ENCODE peak calls at places on chromosomes 12 and 14, in seven cellular contexts. Y is stomach, Z is cardiac fibroblast, E is fibroblast of the aortic adventitia, X is mammary epithelial cell, U is epithelial cell of esophagus, C is bronchial epithelial cell. W is an unnamed sample.

GRCh38 chr14:50804181-50804721 is 26.7 kb downstream of the NIN start:
- DNase-seq in X (no peak), E (peak), U (no peak), C (no peak), Z (peak), Y (no peak), W (peak)

GRCh38 chr12:89636054-89636775 is 72.4 kb downstream of the ATP2B1 start:
- DNase-seq in C (peak), X (peak), U (peak), Z (no peak), E (no peak), Y (no peak), W (peak)

GRCh38 chr12:119843100-119843499 is 34.0 kb downstream of the CIT start:
- DNase-seq in Y (no peak), U (no peak), X (no peak), E (peak), Z (peak), C (no peak), W (peak)

GRCh38 chr12:98211914-98212695 is 303.3 kb upstream of the TMPO start:
- DNase-seq in C (peak), Y (no peak), U (peak), Z (peak), X (no peak), E (peak), W (peak)

GRCh38 chr12:59408431-59408830 is 187.4 kb upstream of the SLC16A7 start:
- DNase-seq in U (peak), Y (no peak), C (peak), X (peak), Z (no peak), E (peak), W (peak)

GRCh38 chr12:82057770-82058169 is 298.6 kb upstream of the PPFIA2 start:
- DNase-seq in U (peak), Y (no peak), X (peak), C (peak), E (no peak), Z (no peak), W (peak)

GRCh38 chr14:52051251-52051650 is 17.6 kb downstream of the NID2 start:
- DNase-seq in E (peak), Z (no peak), C (no peak), Y (no peak), X (no peak), U (no peak), W (peak)

GRCh38 chr14:58491593-58491992 is 64.1 kb downstream of the KIAA0586 start:
- DNase-seq in C (no peak), X (no peak), U (no peak), E (peak), Y (no peak), Z (peak), W (peak)

GRCh38 chr14:101243587-101244338 is 317.5 kb upstream of the DIO3 start:
- DNase-seq in C (no peak), Y (no peak), U (no peak), Z (no peak), E (no peak), X (no peak), W (no peak)

GRCh38 chr12:66804555-66804954 is 125.7 kb upstream of the GRIP1 start:
- DNase-seq in U (no peak), E (no peak), X (no peak), Z (no peak), C (no peak), Y (no peak), W (no peak)

GRCh38 chr14:68188174-68188573 is 368.6 kb downstream of the RAD51B start:
- DNase-seq in X (no peak), C (no peak), U (no peak), Y (no peak), E (no peak), Z (no peak), W (no peak)

GRCh38 chr12:5780536-5780935 is 164.5 kb downstream of the ANO2 start:
- DNase-seq in U (no peak), Y (no peak), Z (no peak), X (no peak), C (no peak), E (no peak), W (no peak)

GRCh38 chr12:15601210-15601800 is 187.9 kb downstream of the EPS8 start:
- DNase-seq in U (peak), E (peak), Z (peak), Y (no peak), C (peak), X (peak), W (peak)

GRCh38 chr12:28425531-28425930 is 235.3 kb downstream of the CCDC91 start:
- DNase-seq in C (no peak), E (no peak), Y (no peak), X (no peak), U (no peak), Z (no peak), W (no peak)

GRCh38 chr12:110694330-110694891 is 5.5 kb upstream of the HVCN1 start:
- DNase-seq in X (no peak), Y (no peak), E (no peak), Z (no peak), U (no peak), C (no peak), W (no peak)

GRCh38 chr14:34620115-34620514 is 9.8 kb downstream of the SNX6 start:
- DNase-seq in Y (no peak), X (no peak), U (no peak), C (no peak), Z (no peak), E (no peak), W (no peak)

GRCh38 chr14:72104011-72104613 is 171.9 kb downstream of the RGS6 start:
- DNase-seq in Z (no peak), C (no peak), X (no peak), U (peak), Y (no peak), E (no peak), W (peak)

GRCh38 chr12:28536088-28536487 is 345.8 kb downstream of the CCDC91 start:
- DNase-seq in C (peak), U (peak), Z (peak), E (peak), Y (no peak), X (peak), W (peak)

GRCh38 chr14:77554816-77555599 is 56.4 kb upstream of the ISM2 start:
- DNase-seq in Z (no peak), X (no peak), E (no peak), C (no peak), U (no peak), Y (no peak), W (no peak)

GRCh38 chr12:88691811-88692210 is 111.5 kb upstream of the KITLG start:
- DNase-seq in X (no peak), Y (no peak), U (no peak), C (peak), Z (peak), E (peak), W (peak)

GRCh38 chr14:99214701-99215100 is 57.3 kb downstream of the BCL11B start:
- DNase-seq in U (no peak), Y (no peak), X (no peak), C (no peak), E (no peak), Z (no peak), W (no peak)

GRCh38 chr12:55899035-55899434 is 28.7 kb downstream of the PYM1 start:
- DNase-seq in U (no peak), X (no peak), Y (no peak), C (no peak), Z (peak), E (peak), W (peak)

GRCh38 chr14:64684091-64684490 is 20.1 kb upstream of the PLEKHG3 start:
- DNase-seq in C (no peak), Y (no peak), X (no peak), Z (peak), E (peak), U (no peak), W (peak)

GRCh38 chr14:34593740-34594375 is 36.1 kb downstream of the SNX6 start:
- DNase-seq in C (no peak), Z (peak), U (no peak), X (no peak), Y (no peak), E (peak), W (peak)

GRCh38 chr12:1256991-1257390 is 266.0 kb downstream of the ERC1 start:
- DNase-seq in Y (no peak), E (no peak), X (no peak), Z (no peak), C (no peak), U (no peak), W (no peak)

GRCh38 chr12:103470664-103471063 is 25.1 kb downstream of the C12orf42 start:
- DNase-seq in C (peak), Z (no peak), E (no peak), U (peak), Y (no peak), X (peak), W (no peak)

GRCh38 chr12:89179983-89180382 is 172.3 kb downstream of the DUSP6 start:
- DNase-seq in Z (peak), Y (no peak), U (peak), X (peak), C (peak), E (peak), W (peak)

GRCh38 chr12:108425238-108425795 is 86.2 kb upstream of the CMKLR1 start:
- DNase-seq in E (no peak), U (no peak), Z (no peak), X (no peak), C (no peak), Y (no peak), W (peak)

GRCh38 chr12:132194056-132194455 is 49.8 kb downstream of the NOC4L start:
- DNase-seq in C (no peak), X (no peak), U (no peak), E (no peak), Z (no peak), Y (no peak), W (peak)

GRCh38 chr12:108975024-108975593 is 45.8 kb downstream of the SVOP start:
- DNase-seq in E (peak), U (no peak), Y (no peak), C (no peak), Z (peak), X (no peak), W (peak)

GRCh38 chr12:42144174-42144423 is 575 bp downstream of the GXYLT1 start:
- DNase-seq in U (no peak), C (no peak), Z (no peak), X (no peak), E (no peak), Y (no peak), W (no peak)

GRCh38 chr12:53145383-53145782 is 35.1 kb upstream of the ZNF740 start:
- DNase-seq in U (peak), X (no peak), E (peak), C (peak), Y (no peak), Z (peak), W (no peak)

GRCh38 chr12:109281452-109281851 is 27.6 kb downstream of the FOXN4 start:
- DNase-seq in C (no peak), U (no peak), Y (no peak), X (no peak), Z (no peak), E (no peak), W (no peak)

GRCh38 chr14:68819260-68819691 is 26.4 kb upstream of the ZFP36L1 start:
- DNase-seq in X (peak), Y (peak), U (peak), E (peak), C (peak), Z (peak), W (peak)

GRCh38 chr14:89351364-89351957 is 65.6 kb downstream of the FOXN3 start:
- DNase-seq in Z (peak), C (no peak), X (no peak), U (no peak), E (peak), Y (peak), W (peak)

GRCh38 chr14:22801716-22802115 is 13.5 kb downstream of the SLC7A7 start:
- DNase-seq in X (no peak), Y (no peak), Z (no peak), E (no peak), C (no peak), U (no peak), W (no peak)
- TF ChIP-seq CTCF in X (no peak), Y (no peak), Z (no peak), E (no peak), C (no peak), U (no peak), W (no peak)

DNA sequence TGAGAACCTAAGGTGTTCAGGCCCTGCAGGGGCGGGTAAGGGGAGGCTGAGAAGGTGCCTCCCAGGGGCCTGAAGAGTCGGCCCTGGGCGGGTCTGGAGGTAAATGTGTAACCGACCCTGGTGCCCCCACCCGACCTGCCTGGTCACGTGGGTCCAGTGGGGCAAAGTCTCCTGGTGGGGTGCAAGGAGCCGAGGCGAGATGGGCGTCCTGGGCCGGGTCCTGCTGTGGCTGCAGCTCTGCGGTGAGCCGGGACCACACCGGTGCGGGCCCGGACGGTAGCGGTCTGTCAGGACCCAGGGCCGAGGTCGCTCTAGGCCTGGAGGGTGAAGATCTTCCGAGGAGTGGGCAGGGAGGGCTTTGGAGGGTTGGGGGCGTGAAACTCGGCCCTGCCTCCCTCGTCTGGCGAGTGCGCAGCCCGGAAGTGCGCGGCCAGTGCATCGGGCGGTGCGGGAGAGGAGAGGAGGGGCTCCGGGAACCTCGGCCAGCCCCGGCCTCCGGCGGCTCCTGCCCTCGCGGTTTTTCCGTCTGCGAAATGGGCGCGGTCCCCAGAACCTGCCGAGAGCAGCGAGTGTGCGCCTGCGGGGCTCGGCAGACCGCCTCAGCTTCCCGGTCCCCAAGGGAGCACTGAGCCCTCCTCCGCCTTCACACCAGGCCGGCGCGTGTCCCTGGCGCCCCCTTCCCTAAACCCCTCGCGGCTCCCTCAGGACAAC is at the start of gene AMN:
- DNase-seq in U (peak), Z (peak), Y (no peak), C (no peak), E (no peak), X (no peak), W (no peak)
- H3K4me3 ChIP-seq in U (peak), Z (peak), Y (peak), C (peak), E (peak), X (peak), W (peak)

DNA sequence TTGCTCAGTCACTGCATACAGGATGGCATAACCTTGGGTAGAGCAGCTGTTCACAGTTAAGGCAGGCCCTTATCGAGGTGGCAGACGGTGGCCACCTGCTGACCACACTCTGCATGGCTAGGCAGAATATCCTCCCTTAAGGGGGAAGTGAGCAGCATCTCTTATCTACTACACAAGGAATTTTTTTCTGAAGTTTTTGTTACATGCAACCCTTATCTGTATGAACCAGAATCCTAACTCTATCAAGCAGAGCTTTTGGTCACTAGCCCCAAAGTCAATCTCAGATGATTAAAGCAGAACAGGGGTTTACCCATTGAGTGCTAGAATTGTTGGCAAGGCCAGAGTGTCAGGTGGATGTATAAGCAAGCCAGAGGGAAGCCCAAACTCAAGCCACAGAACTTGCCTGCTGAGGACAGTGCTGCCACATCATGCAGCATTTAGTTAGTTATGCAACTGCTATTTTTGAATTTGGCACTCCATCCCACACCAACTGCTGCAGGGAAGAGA is 192.8 kb downstream of the TBX5 start:
- DNase-seq in X (no peak), C (no peak), Z (no peak), U (no peak), E (no peak), Y (no peak), W (no peak)
- TF ChIP-seq CTCF in X (no peak), C (no peak), Z (no peak), U (no peak), E (no peak), Y (no peak), W (no peak)

DNA sequence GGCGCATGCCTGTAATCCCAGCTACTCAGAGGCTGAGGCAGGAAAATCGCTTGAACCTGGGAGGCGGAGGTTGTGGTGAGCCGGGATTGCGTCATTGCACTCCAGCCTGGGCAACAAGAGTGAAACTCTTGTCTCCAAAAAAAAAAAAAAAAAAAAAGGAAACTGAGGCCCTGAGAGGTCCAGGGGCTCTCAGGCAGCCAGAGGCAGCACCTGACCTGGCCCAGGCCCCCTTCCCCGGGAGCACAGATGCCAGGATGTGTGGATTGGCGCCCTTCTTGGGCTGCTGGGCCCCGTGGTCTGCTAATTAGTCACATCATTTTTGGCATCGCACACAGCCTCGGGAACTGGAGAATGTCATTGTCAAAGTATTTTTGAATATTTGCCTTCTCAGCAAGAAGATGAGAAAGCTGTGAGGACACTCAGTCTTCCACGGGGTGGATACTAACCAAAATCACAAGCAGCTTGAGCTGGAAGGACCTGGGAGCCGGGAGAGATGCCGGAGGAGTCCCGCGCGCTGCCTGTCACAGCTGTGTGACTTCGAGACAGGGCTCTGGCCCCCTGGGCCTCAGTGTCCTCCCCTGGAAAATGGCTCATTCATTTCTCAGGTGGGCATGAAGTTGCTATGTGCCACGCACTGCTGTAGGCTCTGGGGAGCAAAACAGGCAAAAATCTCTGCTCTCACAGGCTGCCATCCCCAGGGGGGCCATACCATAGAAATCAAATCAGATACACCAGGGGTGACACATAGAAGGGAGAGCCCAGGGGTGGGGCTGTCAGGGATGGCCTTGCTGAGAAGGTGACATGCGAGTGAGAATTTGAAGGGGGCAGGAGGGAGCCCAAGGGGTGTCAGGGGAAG is 12.5 kb upstream of the RCOR1 start:
- DNase-seq in Y (no peak), X (peak), C (peak), Z (peak), U (peak), E (peak), W (peak)
- H3K4me3 ChIP-seq in Y (no peak), X (no peak), C (no peak), Z (peak), U (no peak), E (peak), W (no peak)